ENCODE peak calls at places on chromosomes 7 and 10, in five cellular contexts. One of them, this sample, is unnamed.

GRCh38 chr7:91657386-91658120 is 222.9 kb downstream of the MTERF1 start:
- DNase-seq in AG10803: peak
- DNase-seq in NB4: no peak
- DNase-seq in breast epithelium: no peak
- DNase-seq in CD8-positive, alpha-beta T cell: no peak
- DNase-seq in this sample: no peak

GRCh38 chr7:125423444-125424155 is 494.0 kb upstream of the POT1 start:
- DNase-seq in CD8-positive, alpha-beta T cell: no peak
- DNase-seq in breast epithelium: no peak
- DNase-seq in NB4: peak
- DNase-seq in AG10803: no peak
- DNase-seq in this sample: no peak

GRCh38 chr7:151511270-151511669 is 8.4 kb downstream of the RHEB start:
- DNase-seq in AG10803: no peak
- DNase-seq in CD8-positive, alpha-beta T cell: no peak
- DNase-seq in breast epithelium: no peak
- DNase-seq in NB4: no peak
- DNase-seq in this sample: no peak

GRCh38 chr7:80087051-80087767 is 47.4 kb upstream of the GNAI1 start:
- DNase-seq in NB4: no peak
- DNase-seq in AG10803: peak
- DNase-seq in CD8-positive, alpha-beta T cell: no peak
- DNase-seq in breast epithelium: no peak
- DNase-seq in this sample: no peak

GRCh38 chr10:102450374-102451104 is 804 bp downstream of the C10orf95 start:
- DNase-seq in NB4: peak
- DNase-seq in breast epithelium: peak
- DNase-seq in CD8-positive, alpha-beta T cell: peak
- DNase-seq in AG10803: peak
- DNase-seq in this sample: no peak

GRCh38 chr7:35753761-35754603 is 46.9 kb upstream of the SEPTIN7 start:
- DNase-seq in AG10803: no peak
- DNase-seq in breast epithelium: no peak
- DNase-seq in CD8-positive, alpha-beta T cell: no peak
- DNase-seq in NB4: no peak
- DNase-seq in this sample: no peak

GRCh38 chr10:70772627-70773026 is 12.6 kb downstream of the TBATA start:
- DNase-seq in NB4: no peak
- DNase-seq in breast epithelium: peak
- DNase-seq in AG10803: no peak
- DNase-seq in CD8-positive, alpha-beta T cell: no peak
- DNase-seq in this sample: no peak

GRCh38 chr10:29703276-29703675 is 68.5 kb upstream of the SVIL start:
- DNase-seq in breast epithelium: no peak
- DNase-seq in NB4: no peak
- DNase-seq in AG10803: no peak
- DNase-seq in CD8-positive, alpha-beta T cell: no peak
- DNase-seq in this sample: no peak

GRCh38 chr7:2760098-2760889 is 72.3 kb downstream of the AMZ1 start:
- DNase-seq in AG10803: peak
- DNase-seq in CD8-positive, alpha-beta T cell: no peak
- DNase-seq in NB4: peak
- DNase-seq in breast epithelium: no peak
- DNase-seq in this sample: no peak

GRCh38 chr10:70232155-70232858 is 922 bp downstream of the PPA1 start:
- DNase-seq in AG10803: peak
- DNase-seq in breast epithelium: no peak
- DNase-seq in CD8-positive, alpha-beta T cell: no peak
- DNase-seq in NB4: peak
- DNase-seq in this sample: no peak

GRCh38 chr10:61899997-61900828 is 1.3 kb upstream of the ARID5B start:
- DNase-seq in NB4: peak
- DNase-seq in AG10803: peak
- DNase-seq in CD8-positive, alpha-beta T cell: no peak
- DNase-seq in breast epithelium: no peak
- DNase-seq in this sample: no peak

DNA sequence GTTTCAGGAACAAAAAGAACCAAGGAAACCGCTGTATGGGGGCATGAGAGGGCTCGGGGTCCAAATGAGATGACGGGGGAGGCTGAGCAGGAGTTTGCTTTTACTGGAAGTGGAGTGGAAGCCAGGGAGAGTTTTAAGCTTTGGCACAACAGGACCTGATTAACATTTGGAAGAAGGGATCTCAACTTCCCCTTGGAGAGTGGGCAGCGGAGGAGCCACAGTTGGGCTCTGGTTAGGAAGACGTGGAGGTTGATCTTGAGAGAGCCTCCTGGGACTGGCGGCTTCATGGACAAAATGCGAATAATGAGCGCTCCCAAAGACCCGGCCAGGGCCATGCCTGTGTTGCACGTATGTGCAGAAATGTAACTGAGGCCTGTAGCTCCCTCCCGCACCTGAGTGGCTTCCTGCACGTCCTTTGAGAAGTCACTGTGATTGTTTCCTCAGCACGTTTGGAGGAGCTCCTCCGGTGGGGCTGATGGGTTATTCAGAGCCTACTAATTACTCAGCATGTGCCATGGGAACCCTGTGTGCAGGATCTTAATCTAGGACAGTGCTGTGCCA is 595.3 kb upstream of the MGMT start:
- DNase-seq in NB4: no peak
- DNase-seq in breast epithelium: no peak
- DNase-seq in AG10803: no peak
- DNase-seq in CD8-positive, alpha-beta T cell: no peak
- DNase-seq in this sample: no peak
- TF ChIP-seq CTCF in NB4: no peak
- TF ChIP-seq CTCF in breast epithelium: no peak
- TF ChIP-seq CTCF in AG10803: no peak
- TF ChIP-seq CTCF in CD8-positive, alpha-beta T cell: no peak
- TF ChIP-seq CTCF in this sample: no peak

DNA sequence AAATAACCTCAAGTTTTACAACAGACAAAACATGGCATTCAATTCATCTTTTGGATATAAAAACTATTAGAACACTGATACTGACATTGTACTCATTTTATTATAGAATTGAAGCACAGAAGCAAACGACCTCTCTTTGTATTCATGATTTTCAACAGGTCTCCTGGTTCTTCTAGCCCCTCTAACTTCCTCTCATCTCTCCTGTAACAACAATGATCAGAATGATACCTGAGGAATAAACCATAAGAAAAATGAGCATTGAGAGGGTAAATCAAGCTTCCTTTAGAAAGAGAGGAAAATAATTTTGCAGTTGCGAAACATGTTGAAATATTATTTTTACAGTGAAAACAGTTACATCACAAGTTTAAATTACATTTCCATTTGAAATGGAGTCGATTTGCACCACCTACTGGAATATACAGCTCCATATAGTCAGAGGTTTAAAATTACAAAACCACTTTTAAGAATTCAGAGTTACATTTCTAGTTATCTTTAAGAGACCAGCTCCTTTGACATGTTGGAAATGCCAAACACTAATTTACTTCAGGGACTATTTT is 17.5 kb upstream of the TEX36 start:
- DNase-seq in AG10803: peak
- DNase-seq in CD8-positive, alpha-beta T cell: no peak
- DNase-seq in NB4: peak
- DNase-seq in breast epithelium: no peak
- DNase-seq in this sample: no peak
- TF ChIP-seq CTCF in AG10803: peak
- TF ChIP-seq CTCF in CD8-positive, alpha-beta T cell: no peak
- TF ChIP-seq CTCF in NB4: no peak
- TF ChIP-seq CTCF in breast epithelium: no peak
- TF ChIP-seq CTCF in this sample: no peak

DNA sequence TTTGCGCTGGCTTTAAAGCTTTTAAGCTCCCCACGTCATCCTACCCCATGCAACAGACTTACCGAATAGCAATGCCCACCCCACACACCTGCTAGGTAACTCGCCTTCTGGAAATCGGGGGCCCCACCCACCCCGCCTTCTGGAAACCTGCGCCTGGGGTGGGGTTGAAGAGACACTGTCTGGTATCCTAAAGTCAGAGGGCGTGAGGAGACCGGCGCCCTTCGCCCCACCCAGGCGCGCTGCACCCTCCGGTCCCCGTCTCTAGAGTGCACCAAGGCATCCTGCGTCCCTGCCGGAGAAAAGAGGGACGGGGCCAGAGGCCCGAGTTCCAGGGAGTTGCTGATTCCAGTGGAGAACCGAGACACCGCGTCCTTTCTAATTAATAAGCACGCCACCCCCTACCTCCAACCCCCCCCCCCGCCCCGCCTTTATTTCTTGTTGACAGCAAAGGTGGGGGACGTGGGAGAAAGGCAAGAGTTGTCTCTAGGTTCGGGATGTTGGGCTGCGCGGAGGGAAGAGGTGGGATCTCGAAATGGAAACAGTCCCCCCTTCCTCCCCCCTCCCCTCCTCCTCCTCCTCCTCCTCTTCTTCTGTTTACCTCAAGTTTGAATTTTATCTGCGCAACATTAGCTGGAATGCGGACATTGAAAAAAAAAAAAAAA is 220.9 kb upstream of the MKLN1 start:
- DNase-seq in breast epithelium: peak
- DNase-seq in AG10803: no peak
- DNase-seq in NB4: peak
- DNase-seq in CD8-positive, alpha-beta T cell: peak
- DNase-seq in this sample: no peak
- TF ChIP-seq CTCF in breast epithelium: no peak
- TF ChIP-seq CTCF in AG10803: no peak
- TF ChIP-seq CTCF in NB4: no peak
- TF ChIP-seq CTCF in CD8-positive, alpha-beta T cell: no peak
- TF ChIP-seq CTCF in this sample: no peak

GRCh38 chr7:34389332-34390078 is 268.5 kb upstream of the NPSR1 start:
- DNase-seq in NB4: no peak
- DNase-seq in AG10803: no peak
- DNase-seq in breast epithelium: no peak
- DNase-seq in CD8-positive, alpha-beta T cell: no peak
- DNase-seq in this sample: no peak

GRCh38 chr7:34382166-34382893 is 275.7 kb upstream of the NPSR1 start:
- DNase-seq in AG10803: no peak
- DNase-seq in breast epithelium: no peak
- DNase-seq in NB4: no peak
- DNase-seq in CD8-positive, alpha-beta T cell: no peak
- DNase-seq in this sample: no peak

GRCh38 chr7:34385385-34385784 is 272.6 kb upstream of the NPSR1 start:
- DNase-seq in NB4: no peak
- DNase-seq in breast epithelium: no peak
- DNase-seq in CD8-positive, alpha-beta T cell: no peak
- DNase-seq in AG10803: peak
- DNase-seq in this sample: no peak
- TF ChIP-seq CTCF in NB4: no peak
- TF ChIP-seq CTCF in breast epithelium: no peak
- TF ChIP-seq CTCF in CD8-positive, alpha-beta T cell: no peak
- TF ChIP-seq CTCF in AG10803: no peak
- TF ChIP-seq CTCF in this sample: no peak

DNA sequence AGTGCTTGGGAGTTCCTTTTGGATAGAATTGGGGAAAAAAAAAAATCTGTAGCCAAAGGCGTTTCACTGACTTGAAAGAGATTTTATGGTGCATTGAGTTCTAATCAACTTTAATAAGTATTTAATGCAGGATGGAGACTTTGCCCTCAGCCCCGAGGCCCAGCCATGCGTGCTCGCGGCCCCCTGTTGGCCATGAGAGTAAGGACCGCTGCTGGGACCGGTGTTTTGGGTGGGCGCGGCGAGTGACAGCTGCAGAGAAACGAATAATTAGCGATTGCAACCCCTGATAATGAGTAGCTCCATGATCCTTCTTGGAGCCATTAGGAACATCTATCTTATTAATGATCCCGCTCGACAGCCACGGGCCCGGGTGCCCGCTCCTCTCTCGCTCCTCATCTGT is 347.4 kb downstream of the RPS24 start:
- DNase-seq in breast epithelium: no peak
- DNase-seq in NB4: peak
- DNase-seq in AG10803: no peak
- DNase-seq in CD8-positive, alpha-beta T cell: no peak
- DNase-seq in this sample: no peak
- TF ChIP-seq CTCF in breast epithelium: no peak
- TF ChIP-seq CTCF in NB4: peak
- TF ChIP-seq CTCF in AG10803: peak
- TF ChIP-seq CTCF in CD8-positive, alpha-beta T cell: no peak
- TF ChIP-seq CTCF in this sample: no peak

GRCh38 chr10:21523007-21523406 is 2.5 kb downstream of the SKIDA1 start:
- DNase-seq in NB4: peak
- DNase-seq in AG10803: no peak
- DNase-seq in breast epithelium: no peak
- DNase-seq in CD8-positive, alpha-beta T cell: no peak
- DNase-seq in this sample: no peak
- TF ChIP-seq CTCF in NB4: no peak
- TF ChIP-seq CTCF in AG10803: no peak
- TF ChIP-seq CTCF in breast epithelium: no peak
- TF ChIP-seq CTCF in CD8-positive, alpha-beta T cell: no peak
- TF ChIP-seq CTCF in this sample: no peak

This sample was measured in omental fat pad.